ENCODE peak calls at places on chromosomes 5 and 9, in seven cellular contexts. G, J, X, E, U, Z and Q are unnamed samples.

GRCh38 chr5:150411245-150411979 is 1.3 kb downstream of the CD74 start:
- DNase-seq in E (no peak), X (peak; percentile 24), J (peak; percentile 23), G (peak; percentile 63), Z (peak; percentile 38), U (no peak), Q (no peak)

GRCh38 chr5:82749453-82749852 is 327.7 kb downstream of the TMEM167A start:
- DNase-seq in J (no peak), E (peak; percentile 4), X (peak; percentile 15), U (no peak), Z (no peak), G (no peak), Q (no peak)

GRCh38 chr9:3224931-3225330 is 300.9 kb downstream of the RFX3 start:
- DNase-seq in Z (no peak), J (no peak), X (no peak), E (no peak), U (no peak), G (no peak), Q (no peak)

GRCh38 chr5:110631236-110631635 is 95.2 kb downstream of the TMEM232 start:
- DNase-seq in J (no peak), X (no peak), E (no peak), U (no peak), Z (no peak), G (no peak), Q (no peak)

GRCh38 chr9:35566417-35566816 is 38.6 kb upstream of the TESK1 start:
- DNase-seq in G (peak; percentile 26), Z (no peak), J (peak; percentile 74), E (no peak), X (peak; percentile 50), U (no peak), Q (no peak)

GRCh38 chr5:34499001-34499734 is 157.0 kb upstream of the RAI14 start:
- DNase-seq in U (no peak), E (peak; percentile 62), X (peak; percentile 68), J (peak; percentile 89), Z (no peak), G (no peak), Q (no peak)

GRCh38 chr5:137075163-137075970 is 423.8 kb downstream of the SPOCK1 start:
- DNase-seq in X (peak; percentile 36), U (peak; percentile 69), J (peak; percentile 38), E (peak; percentile 84), Z (peak; percentile 82), G (peak; percentile 91), Q (peak; percentile 89)

GRCh38 chr9:80074439-80074838 is 502.7 kb downstream of the TLE4 start:
- DNase-seq in E (no peak), G (no peak), Z (no peak), X (no peak), J (no peak), U (no peak), Q (no peak)

GRCh38 chr5:155839251-155840037 is 487.5 kb upstream of the SGCD start:
- DNase-seq in U (no peak), Z (no peak), G (peak; percentile 70), J (no peak), X (no peak), E (no peak), Q (no peak)

GRCh38 chr9:91919621-91920020 is 30.4 kb downstream of the ROR2 start:
- DNase-seq in U (no peak), J (no peak), E (no peak), Z (no peak), X (no peak), G (no peak), Q (no peak)

GRCh38 chr5:2742921-2743679 is 8.4 kb downstream of the IRX2 start:
- DNase-seq in E (no peak), J (peak; percentile 58), X (no peak), U (no peak), G (no peak), Z (no peak), Q (no peak)

GRCh38 chr5:160991205-160991604 is 139.2 kb upstream of the ATP10B start:
- DNase-seq in Z (no peak), U (no peak), X (no peak), E (no peak), G (peak; percentile 21), J (no peak), Q (no peak)

GRCh38 chr5:72281430-72281763 is 38.6 kb downstream of the MRPS27 start:
- DNase-seq in U (no peak), E (no peak), X (no peak), Z (no peak), G (no peak), J (no peak), Q (no peak)
- H3K9ac ChIP-seq in U (no peak overlapping the region), E (no peak overlapping the region), X (peak overlapping the region; percentile 77), Z (no peak overlapping the region), G (no peak overlapping the region), J (no peak overlapping the region), Q (no peak overlapping the region)

GRCh38 chr5:96250782-96251181 is 182.3 kb downstream of the PCSK1 start:
- DNase-seq in Z (no peak), J (no peak), U (no peak), G (no peak), E (no peak), X (no peak), Q (no peak)
- H3K4me1 ChIP-seq in Z (no peaks in the 10 kb centered on the region), J (peaks cover 66% of the 10 kb centered on the region), U (peaks cover 51% of the 10 kb centered on the region), G (peaks cover 3% of the 10 kb centered on the region), E (peaks cover 38% of the 10 kb centered on the region), X (peaks cover 49% of the 10 kb centered on the region), Q (peaks cover 4% of the 10 kb centered on the region)

DNA sequence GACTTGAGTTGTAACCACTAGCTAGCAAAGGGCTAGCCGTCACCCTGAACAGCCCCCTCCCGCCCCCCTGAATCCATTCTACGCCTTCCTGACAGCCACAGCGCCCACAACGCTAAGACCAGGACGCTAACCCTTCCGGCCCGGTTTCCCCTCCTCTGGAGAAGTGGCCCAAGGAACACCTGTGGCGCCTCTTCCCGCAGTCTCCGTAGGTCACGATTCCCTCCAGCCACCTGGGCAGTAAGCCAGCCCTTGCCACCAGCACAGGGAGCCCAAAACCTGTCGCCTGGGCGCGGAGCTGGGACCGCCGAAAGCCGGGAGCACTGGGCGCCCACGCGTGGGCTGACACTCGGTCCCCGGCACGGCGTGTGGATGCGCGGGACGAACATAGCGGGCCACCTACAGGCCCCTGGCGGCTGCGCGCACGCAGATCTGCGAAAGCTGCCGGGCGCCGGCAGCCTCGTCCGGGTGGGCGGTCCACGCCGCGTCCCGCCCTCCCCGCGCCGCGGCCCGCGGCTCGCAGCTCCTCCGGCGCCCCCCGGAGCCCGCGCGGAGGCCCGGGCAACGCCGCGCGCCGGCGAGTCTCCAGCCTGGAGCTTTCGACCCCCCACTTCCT is 596 bp downstream of the IRF1 start:
- DNase-seq in E (peak; percentile 22), U (no peak), X (peak; percentile 75), G (no peak), Z (peak; percentile 60), J (peak; percentile 80), Q (peak; percentile 91)
- H3K9ac ChIP-seq in E (peak overlapping the region; percentile 86), U (peak overlapping the region; percentile 89), X (peak overlapping the region; percentile 92), G (peak overlapping the region; percentile 58), Z (peak overlapping the region; percentile 98), J (peak overlapping the region; percentile 92), Q (peak overlapping the region; percentile 44)

GRCh38 chr5:177497297-177498012 is at the start of gene PDLIM7:
- DNase-seq in U (peak; percentile 94), Z (peak; percentile 96), J (peak; percentile 97), G (peak; percentile 99), E (peak; percentile 98), X (peak; percentile 99), Q (peak; percentile 98)
- H3K4me1 ChIP-seq in U (peaks cover 57% of the 10 kb centered on the region), Z (peaks cover 10% of the 10 kb centered on the region), J (peaks cover 23% of the 10 kb centered on the region), G (peaks cover 11% of the 10 kb centered on the region), E (peaks cover 41% of the 10 kb centered on the region), X (peaks cover 43% of the 10 kb centered on the region), Q (peaks cover 14% of the 10 kb centered on the region)

GRCh38 chr9:131704195-131704983 is 35.5 kb downstream of the RAPGEF1 start:
- DNase-seq in E (peak; percentile 2), X (no peak), J (no peak), G (no peak), U (no peak), Z (no peak), Q (no peak)
- H3K9ac ChIP-seq in E (no peak overlapping the region), X (peak overlapping the region; percentile 49), J (no peak overlapping the region), G (no peak overlapping the region), U (no peak overlapping the region), Z (peak overlapping the region; percentile 60), Q (peak overlapping the region; percentile 71)

GRCh38 chr9:106872641-106873040 is 9.7 kb downstream of the ZNF462 start:
- DNase-seq in X (no peak), G (no peak), U (no peak), J (peak; percentile 23), Z (no peak), E (no peak), Q (no peak)

GRCh38 chr9:106877345-106877744 is 14.4 kb downstream of the ZNF462 start:
- DNase-seq in J (no peak), U (no peak), Z (no peak), X (no peak), E (no peak), G (no peak), Q (no peak)

GRCh38 chr9:106875548-106875947 is 12.6 kb downstream of the ZNF462 start:
- DNase-seq in U (no peak), J (no peak), G (no peak), E (peak; percentile 38), Z (no peak), X (no peak), Q (no peak)

GRCh38 chr9:106874031-106874430 is 11.1 kb downstream of the ZNF462 start:
- DNase-seq in G (no peak), J (no peak), Z (no peak), X (no peak), U (no peak), E (no peak), Q (no peak)

DNA sequence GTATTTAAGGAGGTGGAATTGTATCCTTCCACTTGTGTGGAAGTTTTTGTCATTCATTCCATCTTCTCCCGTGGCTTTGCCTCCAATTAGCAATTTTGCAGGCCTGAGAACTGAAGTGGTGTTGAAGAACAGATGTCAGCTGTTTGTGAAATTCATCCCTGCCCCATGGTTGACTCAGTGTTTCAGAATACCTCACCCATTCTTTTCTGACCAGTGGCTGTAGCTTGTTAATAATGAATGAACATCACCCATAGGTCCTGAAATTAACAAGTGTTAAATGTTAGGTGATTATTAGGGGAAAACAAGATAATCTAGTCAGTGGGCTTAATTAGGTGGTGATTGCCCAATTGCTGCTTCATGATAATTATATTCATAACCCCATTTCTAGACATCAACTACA is 11.7 kb downstream of the ZNF462 start:
- DNase-seq in X (no peak), Z (no peak), E (no peak), J (no peak), G (no peak), U (no peak), Q (no peak)
- H3K4me1 ChIP-seq in X (peaks cover 50% of the 10 kb centered on the region), Z (no peaks in the 10 kb centered on the region), E (peaks cover 20% of the 10 kb centered on the region), J (peaks cover 9% of the 10 kb centered on the region), G (peaks cover 12% of the 10 kb centered on the region), U (no peaks in the 10 kb centered on the region), Q (peaks cover 34% of the 10 kb centered on the region)